ENCODE peak calls at places on chromosomes 1 and 21, in eight cellular contexts. M is HuH-7.5; H is GM04503; U is activated naive CD4-positive, alpha-beta T cell treated with Interleukin-2 at 50 U/mL for 16 hours; L is GM18507; J is H9; T is K562; Z is activated gamma-delta T cell treated with Interleukin-2 at 50 U/mL for 16 hours. F is an unnamed sample.
A peak's percentile ranks its signal among the peaks of the same experiment; 100 is the strongest.

GRCh38 chr1:18494304-18494703 is 13.6 kb downstream of the KLHDC7A start:
- DNase-seq in T (no peak), H (no peak), U (no peak), M (no peak), J (no peak), Z (no peak), L (no peak), F (no peak)

GRCh38 chr1:43873851-43874250 is 59.8 kb upstream of the ARTN start:
- DNase-seq in J (no peak), U (no peak), Z (no peak), L (no peak), M (no peak), H (no peak), T (no peak), F (no peak)

GRCh38 chr1:156582388-156583022 is 3.0 kb downstream of the TTC24 start:
- DNase-seq in M (no peak), Z (no peak), L (no peak), H (no peak), U (no peak), J (peak; percentile 38), T (no peak), F (no peak)

GRCh38 chr1:68795956-68796355 is 299.1 kb upstream of the DEPDC1 start:
- DNase-seq in U (no peak), Z (no peak), J (no peak), M (no peak), H (no peak), L (no peak), T (no peak), F (no peak)

GRCh38 chr21:20882462-20883415 is 115.5 kb upstream of the NCAM2 start:
- DNase-seq in L (no peak), J (peak; percentile 39), T (peak; percentile 23), Z (no peak), U (no peak), H (no peak), M (no peak), F (no peak)

GRCh38 chr1:156114919-156115513 is 505 bp downstream of the LMNA start:
- DNase-seq in H (no peak), L (no peak), U (peak; percentile 36), Z (no peak), M (peak; percentile 76), T (no peak), J (peak; percentile 52), F (no peak)

GRCh38 chr1:96367791-96368190 is 353.8 kb upstream of the PTBP2 start:
- DNase-seq in H (no peak), Z (no peak), U (no peak), J (no peak), T (no peak), L (no peak), M (no peak), F (no peak)

GRCh38 chr1:100671604-100672003 is 47.9 kb upstream of the VCAM1 start:
- DNase-seq in J (no peak), H (peak; percentile 7), M (no peak), U (no peak), Z (no peak), L (no peak), T (no peak), F (peak; percentile 41)

GRCh38 chr1:83802023-83802422 is 196.9 kb downstream of the TTLL7 start:
- DNase-seq in L (no peak), M (no peak), J (no peak), U (no peak), H (no peak), Z (no peak), T (no peak), F (no peak)

GRCh38 chr1:10968411-10968826 is 44.0 kb upstream of the TARDBP start:
- DNase-seq in H (no peak), L (no peak), Z (no peak), U (no peak), T (no peak), J (no peak), M (no peak), F (no peak)

GRCh38 chr21:34846601-34847112 is 177.9 kb downstream of the CLIC6 start:
- DNase-seq in M (no peak), Z (no peak), T (no peak), U (no peak), L (no peak), H (no peak), J (no peak), F (no peak)

GRCh38 chr1:221392453-221392852 is 349.4 kb downstream of the DUSP10 start:
- DNase-seq in L (no peak), Z (no peak), M (no peak), T (no peak), H (peak; percentile 93), J (no peak), U (no peak), F (peak; percentile 78)

GRCh38 chr1:94734963-94735899 is 84.9 kb upstream of the SLC44A3 start:
- DNase-seq in T (peak; percentile 51), L (no peak), M (no peak), H (no peak), J (peak; percentile 68), Z (no peak), U (no peak), F (no peak)

F was measured in AG09309.